ENCODE peak calls at places on chromosomes 4 and X, in nine cellular contexts. One of them, this sample, is unnamed.
A peak's percentile ranks its signal among the peaks of the same experiment; 100 is the strongest.

GRCh38 chr4:79083406-79084010 is 144.3 kb upstream of the PAQR3 start:
- DNase-seq in right lobe of liver: no peak
- DNase-seq in IMR-90: no peak
- DNase-seq in dorsolateral prefrontal cortex: no peak
- DNase-seq in cardiac muscle cell: peak; percentile 96
- DNase-seq in breast epithelium: peak; percentile 27
- DNase-seq in PC-3: no peak
- DNase-seq in lung: no peak
- DNase-seq in CD8-positive, alpha-beta T cell: no peak
- DNase-seq in this sample: no peak

GRCh38 chrX:154309041-154309775 is 13.6 kb downstream of the TKTL1 start:
- DNase-seq in lung: no peak
- DNase-seq in dorsolateral prefrontal cortex: no peak
- DNase-seq in breast epithelium: no peak
- DNase-seq in cardiac muscle cell: no peak
- DNase-seq in right lobe of liver: no peak
- DNase-seq in PC-3: no peak
- DNase-seq in IMR-90: no peak
- DNase-seq in CD8-positive, alpha-beta T cell: no peak
- DNase-seq in this sample: no peak

GRCh38 chrX:107716045-107716684 is 59.4 kb downstream of the TSC22D3 start:
- DNase-seq in dorsolateral prefrontal cortex: no peak
- DNase-seq in breast epithelium: no peak
- DNase-seq in cardiac muscle cell: peak; percentile 71
- DNase-seq in CD8-positive, alpha-beta T cell: no peak
- DNase-seq in right lobe of liver: no peak
- DNase-seq in IMR-90: peak; percentile 21
- DNase-seq in PC-3: peak; percentile 28
- DNase-seq in lung: no peak
- DNase-seq in this sample: peak; percentile 28

GRCh38 chr4:11537846-11538245 is 109.2 kb upstream of the HS3ST1 start:
- DNase-seq in cardiac muscle cell: no peak
- DNase-seq in CD8-positive, alpha-beta T cell: no peak
- DNase-seq in breast epithelium: no peak
- DNase-seq in dorsolateral prefrontal cortex: no peak
- DNase-seq in IMR-90: no peak
- DNase-seq in PC-3: no peak
- DNase-seq in lung: no peak
- DNase-seq in right lobe of liver: no peak
- DNase-seq in this sample: no peak

GRCh38 chr4:60562353-60562752 is 637.8 kb upstream of the ADGRL3 start:
- DNase-seq in lung: no peak
- DNase-seq in CD8-positive, alpha-beta T cell: no peak
- DNase-seq in right lobe of liver: no peak
- DNase-seq in breast epithelium: no peak
- DNase-seq in dorsolateral prefrontal cortex: no peak
- DNase-seq in PC-3: no peak
- DNase-seq in IMR-90: no peak
- DNase-seq in cardiac muscle cell: no peak
- DNase-seq in this sample: no peak

GRCh38 chr4:135120190-135120589 is 918.6 kb upstream of the PABPC4L start:
- DNase-seq in CD8-positive, alpha-beta T cell: no peak
- DNase-seq in IMR-90: peak; percentile 19
- DNase-seq in breast epithelium: no peak
- DNase-seq in lung: no peak
- DNase-seq in right lobe of liver: no peak
- DNase-seq in dorsolateral prefrontal cortex: no peak
- DNase-seq in PC-3: no peak
- DNase-seq in cardiac muscle cell: no peak
- DNase-seq in this sample: no peak

GRCh38 chr4:74838746-74839370 is 44.5 kb upstream of the BTC start:
- DNase-seq in IMR-90: peak; percentile 18
- DNase-seq in breast epithelium: no peak
- DNase-seq in dorsolateral prefrontal cortex: no peak
- DNase-seq in right lobe of liver: no peak
- DNase-seq in PC-3: peak; percentile 52
- DNase-seq in cardiac muscle cell: no peak
- DNase-seq in lung: no peak
- DNase-seq in CD8-positive, alpha-beta T cell: no peak
- DNase-seq in this sample: no peak

GRCh38 chr4:7630559-7631287 is 196.0 kb upstream of the PSAPL1 start:
- DNase-seq in right lobe of liver: peak; percentile 70
- DNase-seq in lung: no peak
- DNase-seq in IMR-90: peak; percentile 89
- DNase-seq in CD8-positive, alpha-beta T cell: no peak
- DNase-seq in cardiac muscle cell: no peak
- DNase-seq in dorsolateral prefrontal cortex: peak; percentile 81
- DNase-seq in PC-3: peak; percentile 94
- DNase-seq in breast epithelium: no peak
- DNase-seq in this sample: no peak

GRCh38 chrX:100995469-100995868 is 26.0 kb downstream of the ARL13A start:
- DNase-seq in IMR-90: peak; percentile 93
- DNase-seq in CD8-positive, alpha-beta T cell: no peak
- DNase-seq in PC-3: peak; percentile 41
- DNase-seq in cardiac muscle cell: no peak
- DNase-seq in breast epithelium: no peak
- DNase-seq in right lobe of liver: no peak
- DNase-seq in dorsolateral prefrontal cortex: no peak
- DNase-seq in lung: no peak
- DNase-seq in this sample: no peak

GRCh38 chrX:70001269-70001668 is 48.5 kb downstream of the AWAT2 start:
- DNase-seq in right lobe of liver: no peak
- DNase-seq in PC-3: no peak
- DNase-seq in CD8-positive, alpha-beta T cell: no peak
- DNase-seq in breast epithelium: no peak
- DNase-seq in dorsolateral prefrontal cortex: no peak
- DNase-seq in IMR-90: no peak
- DNase-seq in cardiac muscle cell: no peak
- DNase-seq in lung: no peak
- DNase-seq in this sample: no peak

GRCh38 chr4:27568952-27569319 is 708.3 kb downstream of the STIM2 start:
- DNase-seq in right lobe of liver: no peak
- DNase-seq in PC-3: no peak
- DNase-seq in dorsolateral prefrontal cortex: no peak
- DNase-seq in IMR-90: no peak
- DNase-seq in lung: no peak
- DNase-seq in breast epithelium: no peak
- DNase-seq in CD8-positive, alpha-beta T cell: no peak
- DNase-seq in cardiac muscle cell: no peak
- DNase-seq in this sample: no peak

GRCh38 chr4:165312506-165312905 is 15.0 kb upstream of the MSMO1 start:
- DNase-seq in CD8-positive, alpha-beta T cell: no peak
- DNase-seq in dorsolateral prefrontal cortex: no peak
- DNase-seq in breast epithelium: no peak
- DNase-seq in right lobe of liver: no peak
- DNase-seq in IMR-90: peak; percentile 81
- DNase-seq in lung: no peak
- DNase-seq in cardiac muscle cell: no peak
- DNase-seq in PC-3: peak; percentile 68
- DNase-seq in this sample: no peak

GRCh38 chr4:185394568-185395254 is 1.0 kb downstream of the LRP2BP start:
- DNase-seq in lung: no peak
- DNase-seq in breast epithelium: no peak
- DNase-seq in right lobe of liver: no peak
- DNase-seq in CD8-positive, alpha-beta T cell: no peak
- DNase-seq in dorsolateral prefrontal cortex: no peak
- DNase-seq in IMR-90: no peak
- DNase-seq in PC-3: peak; percentile 9
- DNase-seq in cardiac muscle cell: no peak
- DNase-seq in this sample: no peak

GRCh38 chrX:46561931-46562721 is 11.4 kb upstream of the CHST7 start:
- DNase-seq in IMR-90: no peak
- DNase-seq in cardiac muscle cell: peak; percentile 52
- DNase-seq in breast epithelium: no peak
- DNase-seq in CD8-positive, alpha-beta T cell: no peak
- DNase-seq in dorsolateral prefrontal cortex: no peak
- DNase-seq in lung: peak; percentile 55
- DNase-seq in right lobe of liver: no peak
- DNase-seq in PC-3: peak; percentile 14
- DNase-seq in this sample: no peak

DNA sequence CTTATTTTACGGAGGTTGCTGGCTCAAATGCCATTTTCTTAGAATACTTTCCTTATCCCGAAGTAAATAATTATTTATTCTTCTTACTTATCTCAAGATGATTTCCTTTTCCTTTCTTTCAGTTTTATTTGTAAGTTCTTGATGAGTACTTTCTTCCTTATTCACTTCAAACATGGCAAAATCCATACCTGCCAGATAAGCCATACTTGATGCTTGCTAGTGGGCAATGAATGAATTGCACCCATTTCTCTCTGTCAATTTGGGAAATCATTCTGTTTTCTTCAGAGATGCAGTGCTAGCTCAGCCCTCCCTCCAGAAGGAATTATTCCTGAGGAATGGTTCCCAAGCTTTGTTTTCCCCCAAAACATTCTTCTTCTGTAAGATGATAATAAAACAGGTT is 598.3 kb downstream of the SPRY1 start:
- DNase-seq in cardiac muscle cell: no peak
- DNase-seq in lung: no peak
- DNase-seq in right lobe of liver: no peak
- DNase-seq in CD8-positive, alpha-beta T cell: no peak
- DNase-seq in IMR-90: no peak
- DNase-seq in breast epithelium: no peak
- DNase-seq in dorsolateral prefrontal cortex: no peak
- DNase-seq in PC-3: peak; percentile 26
- DNase-seq in this sample: no peak
- TF ChIP-seq CTCF in cardiac muscle cell: peak; percentile 11
- TF ChIP-seq CTCF in lung: no peak
- TF ChIP-seq CTCF in right lobe of liver: no peak
- TF ChIP-seq CTCF in CD8-positive, alpha-beta T cell: no peak
- TF ChIP-seq CTCF in IMR-90: no peak
- TF ChIP-seq CTCF in breast epithelium: no peak
- TF ChIP-seq CTCF in dorsolateral prefrontal cortex: no peak
- TF ChIP-seq CTCF in PC-3: peak; percentile 45
- TF ChIP-seq CTCF in this sample: peak; percentile 41

GRCh38 chr4:93414041-93414440 is 414.5 kb upstream of the ATOH1 start:
- DNase-seq in IMR-90: no peak
- DNase-seq in cardiac muscle cell: no peak
- DNase-seq in dorsolateral prefrontal cortex: no peak
- DNase-seq in breast epithelium: no peak
- DNase-seq in lung: no peak
- DNase-seq in right lobe of liver: no peak
- DNase-seq in PC-3: no peak
- DNase-seq in CD8-positive, alpha-beta T cell: no peak
- DNase-seq in this sample: no peak

GRCh38 chr4:93416337-93417102 is 412.0 kb upstream of the ATOH1 start:
- DNase-seq in right lobe of liver: no peak
- DNase-seq in cardiac muscle cell: no peak
- DNase-seq in dorsolateral prefrontal cortex: no peak
- DNase-seq in IMR-90: peak; percentile 49
- DNase-seq in CD8-positive, alpha-beta T cell: no peak
- DNase-seq in breast epithelium: no peak
- DNase-seq in PC-3: no peak
- DNase-seq in lung: no peak
- DNase-seq in this sample: no peak
- TF ChIP-seq CTCF in right lobe of liver: no peak
- TF ChIP-seq CTCF in cardiac muscle cell: no peak
- TF ChIP-seq CTCF in dorsolateral prefrontal cortex: no peak
- TF ChIP-seq CTCF in IMR-90: no peak
- TF ChIP-seq CTCF in CD8-positive, alpha-beta T cell: no peak
- TF ChIP-seq CTCF in breast epithelium: no peak
- TF ChIP-seq CTCF in PC-3: no peak
- TF ChIP-seq CTCF in lung: no peak
- TF ChIP-seq CTCF in this sample: no peak

GRCh38 chrX:40733691-40734090 is 1.7 kb downstream of the MED14 start:
- DNase-seq in breast epithelium: no peak
- DNase-seq in cardiac muscle cell: no peak
- DNase-seq in right lobe of liver: no peak
- DNase-seq in IMR-90: no peak
- DNase-seq in dorsolateral prefrontal cortex: no peak
- DNase-seq in lung: no peak
- DNase-seq in CD8-positive, alpha-beta T cell: no peak
- DNase-seq in PC-3: no peak
- DNase-seq in this sample: no peak

GRCh38 chrX:40735318-40736169 is at the start of gene MED14:
- DNase-seq in breast epithelium: peak; percentile 83
- DNase-seq in lung: peak; percentile 86
- DNase-seq in dorsolateral prefrontal cortex: peak; percentile 87
- DNase-seq in cardiac muscle cell: peak; percentile 86
- DNase-seq in right lobe of liver: peak; percentile 90
- DNase-seq in PC-3: peak; percentile 84
- DNase-seq in CD8-positive, alpha-beta T cell: peak; percentile 96
- DNase-seq in IMR-90: peak; percentile 83
- DNase-seq in this sample: peak; percentile 69

GRCh38 chrX:40734956-40735317 is 405 bp downstream of the MED14 start:
- DNase-seq in IMR-90: no peak
- DNase-seq in lung: no peak
- DNase-seq in right lobe of liver: peak; percentile 45
- DNase-seq in PC-3: no peak
- DNase-seq in dorsolateral prefrontal cortex: no peak
- DNase-seq in cardiac muscle cell: no peak
- DNase-seq in breast epithelium: no peak
- DNase-seq in CD8-positive, alpha-beta T cell: peak; percentile 58
- DNase-seq in this sample: no peak

DNA sequence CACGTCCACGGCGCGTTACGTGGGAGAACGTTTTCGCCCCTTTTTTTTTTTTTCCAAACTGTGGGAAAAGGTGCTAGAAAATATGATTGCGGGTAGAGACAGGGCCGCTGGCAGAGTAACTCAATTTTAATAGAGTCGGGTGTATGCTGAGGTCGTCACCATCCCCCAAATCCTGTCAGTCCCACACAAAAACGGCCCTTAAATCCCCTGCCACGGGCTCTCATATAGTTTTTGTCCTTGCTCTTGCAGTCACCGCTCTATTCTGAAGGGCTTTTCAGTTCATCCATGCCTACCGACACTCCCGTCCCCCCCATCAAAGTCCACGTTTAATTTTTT is 796 bp upstream of the MED14 start:
- DNase-seq in CD8-positive, alpha-beta T cell: no peak
- DNase-seq in dorsolateral prefrontal cortex: no peak
- DNase-seq in breast epithelium: no peak
- DNase-seq in lung: no peak
- DNase-seq in cardiac muscle cell: no peak
- DNase-seq in PC-3: peak; percentile 4
- DNase-seq in right lobe of liver: no peak
- DNase-seq in IMR-90: no peak
- DNase-seq in this sample: no peak
- TF ChIP-seq CTCF in CD8-positive, alpha-beta T cell: no peak
- TF ChIP-seq CTCF in dorsolateral prefrontal cortex: no peak
- TF ChIP-seq CTCF in breast epithelium: no peak
- TF ChIP-seq CTCF in lung: no peak
- TF ChIP-seq CTCF in cardiac muscle cell: no peak
- TF ChIP-seq CTCF in PC-3: no peak
- TF ChIP-seq CTCF in right lobe of liver: no peak
- TF ChIP-seq CTCF in IMR-90: no peak
- TF ChIP-seq CTCF in this sample: no peak

DNA sequence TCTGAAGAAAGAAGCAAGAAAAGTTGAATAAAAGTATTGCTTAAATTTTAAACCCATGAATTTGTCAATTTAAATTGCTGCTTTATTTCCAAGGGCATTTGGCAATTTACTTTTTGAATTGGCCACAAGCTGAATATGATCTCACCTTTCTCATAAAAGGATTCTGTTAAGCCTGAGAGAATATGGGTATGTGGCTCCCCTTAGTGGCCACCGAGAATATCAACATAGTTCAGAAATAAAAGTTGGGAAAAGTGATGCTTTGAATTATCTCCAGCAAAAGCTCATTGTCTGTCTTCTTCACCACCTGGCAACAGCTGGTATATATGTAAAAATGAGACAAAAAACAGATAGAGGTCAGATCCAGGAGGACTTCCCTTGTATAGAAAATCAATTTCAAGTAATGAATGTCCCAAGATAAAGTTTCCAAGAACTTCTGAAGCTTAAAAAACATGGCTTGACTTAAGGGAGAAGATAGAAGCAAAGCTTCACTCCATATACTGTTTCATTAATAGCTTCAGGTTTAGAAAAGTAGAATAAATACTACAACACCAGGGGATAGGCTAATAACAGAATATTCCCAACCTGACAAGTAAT is 290.7 kb upstream of the FAM241A start:
- DNase-seq in right lobe of liver: no peak
- DNase-seq in IMR-90: peak; percentile 30
- DNase-seq in lung: no peak
- DNase-seq in breast epithelium: no peak
- DNase-seq in PC-3: peak; percentile 49
- DNase-seq in cardiac muscle cell: peak; percentile 59
- DNase-seq in CD8-positive, alpha-beta T cell: no peak
- DNase-seq in dorsolateral prefrontal cortex: no peak
- DNase-seq in this sample: peak; percentile 14
- TF ChIP-seq CTCF in right lobe of liver: peak; percentile 59
- TF ChIP-seq CTCF in IMR-90: peak; percentile 64
- TF ChIP-seq CTCF in lung: peak; percentile 19
- TF ChIP-seq CTCF in breast epithelium: no peak
- TF ChIP-seq CTCF in PC-3: peak; percentile 68
- TF ChIP-seq CTCF in cardiac muscle cell: peak; percentile 64
- TF ChIP-seq CTCF in CD8-positive, alpha-beta T cell: no peak
- TF ChIP-seq CTCF in dorsolateral prefrontal cortex: peak; percentile 71
- TF ChIP-seq CTCF in this sample: peak; percentile 86

This sample was measured in progenitor cell of endocrine pancreas.